ENCODE peak calls at places on chromosome 3, in six cellular contexts. One of them, this sample, is unnamed.

GRCh38 chr3:138173769-138174420 is 826 bp downstream of the DBR1 start:
- DNase-seq in H9: no peak
- DNase-seq in type B pancreatic cell: no peak
- DNase-seq in neural crest cell: no peak
- DNase-seq in right lobe of liver: no peak
- DNase-seq in mucosa of descending colon: no peak
- DNase-seq in this sample: no peak

GRCh38 chr3:77655421-77655820 is 615.5 kb downstream of the ROBO2 start:
- DNase-seq in H9: no peak
- DNase-seq in type B pancreatic cell: no peak
- DNase-seq in neural crest cell: no peak
- DNase-seq in right lobe of liver: no peak
- DNase-seq in mucosa of descending colon: no peak
- DNase-seq in this sample: no peak

GRCh38 chr3:36907911-36908646 is 36.8 kb downstream of the TRANK1 start:
- DNase-seq in H9: no peak
- DNase-seq in type B pancreatic cell: no peak
- DNase-seq in neural crest cell: no peak
- DNase-seq in right lobe of liver: peak; percentile 75
- DNase-seq in mucosa of descending colon: peak; percentile 84
- DNase-seq in this sample: no peak

GRCh38 chr3:128320551-128321340 is 145.9 kb downstream of the DNAJB8 start:
- DNase-seq in H9: peak; percentile 10
- DNase-seq in type B pancreatic cell: peak; percentile 50
- DNase-seq in neural crest cell: no peak
- DNase-seq in right lobe of liver: peak; percentile 24
- DNase-seq in mucosa of descending colon: no peak
- DNase-seq in this sample: no peak

GRCh38 chr3:106814231-106814630 is 563.0 kb upstream of the CCDC54 start:
- DNase-seq in H9: no peak
- DNase-seq in type B pancreatic cell: no peak
- DNase-seq in neural crest cell: no peak
- DNase-seq in right lobe of liver: no peak
- DNase-seq in mucosa of descending colon: no peak
- DNase-seq in this sample: no peak

GRCh38 chr3:142086581-142087090 is 62.7 kb downstream of the TFDP2 start:
- DNase-seq in H9: no peak
- DNase-seq in type B pancreatic cell: no peak
- DNase-seq in neural crest cell: no peak
- DNase-seq in right lobe of liver: no peak
- DNase-seq in mucosa of descending colon: no peak
- DNase-seq in this sample: no peak

GRCh38 chr3:156547637-156548036 is 7.3 kb downstream of the SSR3 start:
- DNase-seq in H9: no peak
- DNase-seq in type B pancreatic cell: no peak
- DNase-seq in neural crest cell: no peak
- DNase-seq in right lobe of liver: no peak
- DNase-seq in mucosa of descending colon: no peak
- DNase-seq in this sample: no peak

GRCh38 chr3:113927556-113927955 is 20.3 kb upstream of the ZDHHC23 start:
- DNase-seq in H9: no peak
- DNase-seq in type B pancreatic cell: no peak
- DNase-seq in neural crest cell: no peak
- DNase-seq in right lobe of liver: no peak
- DNase-seq in mucosa of descending colon: no peak
- DNase-seq in this sample: no peak

GRCh38 chr3:177810162-177810623 is 612.9 kb upstream of the TBL1XR1 start:
- DNase-seq in H9: no peak
- DNase-seq in type B pancreatic cell: no peak
- DNase-seq in neural crest cell: no peak
- DNase-seq in right lobe of liver: no peak
- DNase-seq in mucosa of descending colon: no peak
- DNase-seq in this sample: no peak

GRCh38 chr3:156682491-156682890 is 8.1 kb downstream of the TIPARP start:
- DNase-seq in H9: no peak
- DNase-seq in type B pancreatic cell: no peak
- DNase-seq in neural crest cell: no peak
- DNase-seq in right lobe of liver: no peak
- DNase-seq in mucosa of descending colon: no peak
- DNase-seq in this sample: no peak

GRCh38 chr3:32412887-32413286 is 21.2 kb downstream of the CMTM7 start:
- DNase-seq in H9: no peak
- DNase-seq in type B pancreatic cell: no peak
- DNase-seq in neural crest cell: no peak
- DNase-seq in right lobe of liver: no peak
- DNase-seq in mucosa of descending colon: no peak
- DNase-seq in this sample: no peak

GRCh38 chr3:174439621-174440349 is 419.3 kb upstream of the NAALADL2 start:
- DNase-seq in H9: no peak
- DNase-seq in type B pancreatic cell: no peak
- DNase-seq in neural crest cell: no peak
- DNase-seq in right lobe of liver: no peak
- DNase-seq in mucosa of descending colon: no peak
- DNase-seq in this sample: no peak

GRCh38 chr3:171661484-171661883 is 148.8 kb downstream of the PLD1 start:
- DNase-seq in H9: no peak
- DNase-seq in type B pancreatic cell: no peak
- DNase-seq in neural crest cell: no peak
- DNase-seq in right lobe of liver: no peak
- DNase-seq in mucosa of descending colon: no peak
- DNase-seq in this sample: no peak

GRCh38 chr3:27200721-27201434 is 168.3 kb downstream of the NEK10 start:
- DNase-seq in H9: no peak
- DNase-seq in type B pancreatic cell: no peak
- DNase-seq in neural crest cell: no peak
- DNase-seq in right lobe of liver: no peak
- DNase-seq in mucosa of descending colon: no peak
- DNase-seq in this sample: no peak

GRCh38 chr3:55077726-55078125 is 149.9 kb upstream of the LRTM1 start:
- DNase-seq in H9: no peak
- DNase-seq in type B pancreatic cell: no peak
- DNase-seq in neural crest cell: no peak
- DNase-seq in right lobe of liver: no peak
- DNase-seq in mucosa of descending colon: no peak
- DNase-seq in this sample: no peak

GRCh38 chr3:106333911-106334618 is 465.3 kb upstream of the CBLB start:
- DNase-seq in H9: no peak
- DNase-seq in type B pancreatic cell: no peak
- DNase-seq in neural crest cell: no peak
- DNase-seq in right lobe of liver: no peak
- DNase-seq in mucosa of descending colon: no peak
- DNase-seq in this sample: no peak

GRCh38 chr3:25665646-25666136 is 984 bp upstream of the TOP2B start:
- DNase-seq in H9: no peak
- DNase-seq in type B pancreatic cell: no peak
- DNase-seq in neural crest cell: no peak
- DNase-seq in right lobe of liver: no peak
- DNase-seq in mucosa of descending colon: no peak
- DNase-seq in this sample: no peak

GRCh38 chr3:18134386-18135082 is 290.6 kb downstream of the SATB1 start:
- DNase-seq in H9: no peak
- DNase-seq in type B pancreatic cell: no peak
- DNase-seq in neural crest cell: no peak
- DNase-seq in right lobe of liver: no peak
- DNase-seq in mucosa of descending colon: no peak
- DNase-seq in this sample: no peak

GRCh38 chr3:65924762-65925161 is 114.0 kb downstream of the MAGI1 start:
- DNase-seq in H9: no peak
- DNase-seq in type B pancreatic cell: no peak
- DNase-seq in neural crest cell: no peak
- DNase-seq in right lobe of liver: no peak
- DNase-seq in mucosa of descending colon: no peak
- DNase-seq in this sample: no peak

GRCh38 chr3:106809633-106810460 is 567.4 kb upstream of the CCDC54 start:
- DNase-seq in H9: no peak
- DNase-seq in type B pancreatic cell: no peak
- DNase-seq in neural crest cell: no peak
- DNase-seq in right lobe of liver: no peak
- DNase-seq in mucosa of descending colon: no peak
- DNase-seq in this sample: no peak

GRCh38 chr3:171874251-171874679 is 31.1 kb downstream of the TMEM212 start:
- DNase-seq in H9: no peak
- DNase-seq in type B pancreatic cell: no peak
- DNase-seq in neural crest cell: no peak
- DNase-seq in right lobe of liver: no peak
- DNase-seq in mucosa of descending colon: no peak
- DNase-seq in this sample: no peak

GRCh38 chr3:28951773-28952556 is 328.9 kb upstream of the RBMS3 start:
- DNase-seq in H9: no peak
- DNase-seq in type B pancreatic cell: no peak
- DNase-seq in neural crest cell: no peak
- DNase-seq in right lobe of liver: no peak
- DNase-seq in mucosa of descending colon: no peak
- DNase-seq in this sample: no peak

GRCh38 chr3:31157893-31158620 is 263.6 kb upstream of the GADL1 start:
- DNase-seq in H9: no peak
- DNase-seq in type B pancreatic cell: no peak
- DNase-seq in neural crest cell: no peak
- DNase-seq in right lobe of liver: peak; percentile 64
- DNase-seq in mucosa of descending colon: no peak
- DNase-seq in this sample: no peak

GRCh38 chr3:31159331-31160039 is 265.0 kb upstream of the GADL1 start:
- DNase-seq in H9: no peak
- DNase-seq in type B pancreatic cell: no peak
- DNase-seq in neural crest cell: no peak
- DNase-seq in right lobe of liver: peak; percentile 82
- DNase-seq in mucosa of descending colon: no peak
- DNase-seq in this sample: no peak

GRCh38 chr3:31161889-31162288 is 267.4 kb upstream of the GADL1 start:
- DNase-seq in H9: no peak
- DNase-seq in type B pancreatic cell: no peak
- DNase-seq in neural crest cell: no peak
- DNase-seq in right lobe of liver: no peak
- DNase-seq in mucosa of descending colon: no peak
- DNase-seq in this sample: no peak

GRCh38 chr3:31157028-31157694 is 262.7 kb upstream of the GADL1 start:
- DNase-seq in H9: no peak
- DNase-seq in type B pancreatic cell: no peak
- DNase-seq in neural crest cell: no peak
- DNase-seq in right lobe of liver: no peak
- DNase-seq in mucosa of descending colon: no peak
- DNase-seq in this sample: no peak
- TF ChIP-seq CTCF in H9: no peak
- TF ChIP-seq CTCF in type B pancreatic cell: no peak
- TF ChIP-seq CTCF in neural crest cell: no peak
- TF ChIP-seq CTCF in right lobe of liver: no peak
- TF ChIP-seq CTCF in mucosa of descending colon: no peak
- TF ChIP-seq CTCF in this sample: peak; percentile 38

GRCh38 chr3:51311055-51311454 is 74.0 kb upstream of the MANF start:
- DNase-seq in H9: no peak
- DNase-seq in type B pancreatic cell: no peak
- DNase-seq in neural crest cell: no peak
- DNase-seq in right lobe of liver: no peak
- DNase-seq in mucosa of descending colon: no peak
- DNase-seq in this sample: no peak
- TF ChIP-seq CTCF in H9: peak; percentile 63
- TF ChIP-seq CTCF in type B pancreatic cell: peak; percentile 67
- TF ChIP-seq CTCF in neural crest cell: peak; percentile 56
- TF ChIP-seq CTCF in right lobe of liver: peak; percentile 45
- TF ChIP-seq CTCF in mucosa of descending colon: no peak
- TF ChIP-seq CTCF in this sample: peak; percentile 78

DNA sequence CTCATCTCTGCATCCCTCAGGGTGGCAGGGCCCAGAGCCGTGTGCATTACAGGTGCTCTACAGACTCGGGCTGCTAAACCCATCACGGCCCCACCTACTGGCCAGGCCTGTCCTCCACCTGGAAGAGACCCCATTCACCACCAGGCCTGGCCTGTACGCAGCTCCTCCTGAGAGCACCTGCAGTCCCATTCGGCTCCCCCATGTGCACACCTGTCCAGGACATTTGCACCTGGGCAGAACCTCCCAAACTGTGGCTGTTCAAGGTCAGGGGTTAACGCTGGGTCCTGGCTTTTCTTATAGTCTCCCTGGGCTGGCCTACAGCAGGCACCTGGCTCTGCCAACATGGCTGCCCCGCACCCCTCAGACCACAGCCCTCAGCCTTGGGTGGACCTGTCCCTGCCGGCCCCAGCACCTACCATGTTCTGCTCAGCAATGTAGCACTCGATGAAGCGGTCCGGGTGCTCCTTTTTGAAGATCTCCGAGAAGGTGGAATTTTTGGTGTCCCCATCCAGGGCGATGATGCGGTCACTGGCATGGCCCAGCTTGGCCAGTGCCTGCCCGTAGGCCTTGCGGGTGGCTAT is 25.7 kb downstream of the TKT start:
- DNase-seq in H9: peak; percentile 61
- DNase-seq in type B pancreatic cell: no peak
- DNase-seq in neural crest cell: no peak
- DNase-seq in right lobe of liver: no peak
- DNase-seq in mucosa of descending colon: peak; percentile 34
- DNase-seq in this sample: peak; percentile 72
- TF ChIP-seq CTCF in H9: peak; percentile 60
- TF ChIP-seq CTCF in type B pancreatic cell: no peak
- TF ChIP-seq CTCF in neural crest cell: no peak
- TF ChIP-seq CTCF in right lobe of liver: no peak
- TF ChIP-seq CTCF in mucosa of descending colon: no peak
- TF ChIP-seq CTCF in this sample: peak; percentile 28

DNA sequence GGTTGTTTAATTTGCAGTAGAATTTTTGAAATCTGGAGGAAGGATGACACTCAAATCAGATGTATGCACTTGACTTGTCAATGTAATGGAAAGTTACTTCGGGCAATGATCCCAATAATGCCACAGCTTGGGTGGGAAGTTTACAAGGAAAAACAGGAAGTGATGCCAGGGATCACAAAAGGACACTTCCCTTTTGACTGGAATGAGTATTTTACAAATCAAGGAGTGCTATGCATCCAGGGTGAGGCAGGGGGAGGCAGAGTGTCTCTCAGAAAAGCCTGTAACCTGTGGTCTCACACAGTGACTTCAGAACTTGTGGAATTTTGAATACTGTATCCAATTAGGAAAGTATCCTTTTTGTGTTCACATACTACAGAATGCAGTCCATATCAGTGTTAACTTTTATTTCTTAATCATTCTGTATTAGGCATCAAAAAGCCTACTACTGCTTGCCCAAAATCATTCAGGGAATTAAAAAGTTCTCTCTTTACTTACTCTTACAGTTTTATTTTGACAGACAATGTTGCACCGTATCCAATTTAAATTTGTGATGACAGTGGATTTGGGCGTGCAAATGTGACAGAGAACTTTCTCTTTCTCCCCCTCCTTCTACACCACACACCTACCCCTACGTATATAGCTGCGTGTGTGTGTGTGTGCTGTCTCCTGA is 445.1 kb downstream of the MECOM start:
- DNase-seq in H9: peak; percentile 49
- DNase-seq in type B pancreatic cell: no peak
- DNase-seq in neural crest cell: peak; percentile 15
- DNase-seq in right lobe of liver: no peak
- DNase-seq in mucosa of descending colon: no peak
- DNase-seq in this sample: no peak
- TF ChIP-seq CTCF in H9: peak; percentile 74
- TF ChIP-seq CTCF in type B pancreatic cell: peak; percentile 75
- TF ChIP-seq CTCF in neural crest cell: peak; percentile 70
- TF ChIP-seq CTCF in right lobe of liver: peak; percentile 28
- TF ChIP-seq CTCF in mucosa of descending colon: no peak
- TF ChIP-seq CTCF in this sample: peak; percentile 89

This sample was measured in chondrocyte.